ENCODE peak calls at places on chromosomes 11 and 22, in six cellular contexts. One of them, this sample, is unnamed.

GRCh38 chr11:35393093-35393492 is 26.3 kb downstream of the SLC1A2 start:
- DNase-seq in CD4-positive, alpha-beta T cell: no peak
- DNase-seq in tibial nerve: no peak
- DNase-seq in lung: no peak
- DNase-seq in transverse colon: no peak
- DNase-seq in fibroblast of pulmonary artery: no peak
- DNase-seq in this sample: no peak

GRCh38 chr22:38832005-38832978 is 11.5 kb downstream of the NPTXR start:
- DNase-seq in transverse colon: no peak
- DNase-seq in lung: no peak
- DNase-seq in fibroblast of pulmonary artery: no peak
- DNase-seq in CD4-positive, alpha-beta T cell: no peak
- DNase-seq in tibial nerve: no peak
- DNase-seq in this sample: no peak

GRCh38 chr11:41659990-41660389 is 200.5 kb upstream of the LRRC4C start:
- DNase-seq in lung: no peak
- DNase-seq in transverse colon: no peak
- DNase-seq in tibial nerve: no peak
- DNase-seq in CD4-positive, alpha-beta T cell: no peak
- DNase-seq in fibroblast of pulmonary artery: peak; percentile 25
- DNase-seq in this sample: no peak

GRCh38 chr11:49208006-49208721 is at the start of gene FOLH1:
- DNase-seq in fibroblast of pulmonary artery: peak; percentile 11
- DNase-seq in lung: peak; percentile 34
- DNase-seq in tibial nerve: peak; percentile 6
- DNase-seq in CD4-positive, alpha-beta T cell: no peak
- DNase-seq in transverse colon: no peak
- DNase-seq in this sample: no peak

GRCh38 chr11:68402355-68403031 is 58.1 kb upstream of the PPP6R3 start:
- DNase-seq in fibroblast of pulmonary artery: no peak
- DNase-seq in transverse colon: no peak
- DNase-seq in CD4-positive, alpha-beta T cell: no peak
- DNase-seq in tibial nerve: no peak
- DNase-seq in lung: no peak
- DNase-seq in this sample: no peak

GRCh38 chr22:43901976-43902643 is 10.3 kb upstream of the PNPLA5 start:
- DNase-seq in fibroblast of pulmonary artery: peak; percentile 64
- DNase-seq in transverse colon: no peak
- DNase-seq in CD4-positive, alpha-beta T cell: no peak
- DNase-seq in lung: no peak
- DNase-seq in tibial nerve: no peak
- DNase-seq in this sample: no peak

GRCh38 chr11:57146301-57146700 is 35.5 kb upstream of the LRRC55 start:
- DNase-seq in tibial nerve: no peak
- DNase-seq in lung: no peak
- DNase-seq in transverse colon: no peak
- DNase-seq in CD4-positive, alpha-beta T cell: no peak
- DNase-seq in fibroblast of pulmonary artery: no peak
- DNase-seq in this sample: no peak

GRCh38 chr11:1938343-1939005 is 8.7 kb upstream of the MRPL23 start:
- DNase-seq in transverse colon: no peak
- DNase-seq in tibial nerve: no peak
- DNase-seq in lung: no peak
- DNase-seq in fibroblast of pulmonary artery: no peak
- DNase-seq in CD4-positive, alpha-beta T cell: no peak
- DNase-seq in this sample: peak; percentile 16

GRCh38 chr22:44930016-44930710 is 79.6 kb downstream of the PHF21B start:
- DNase-seq in lung: no peak
- DNase-seq in fibroblast of pulmonary artery: no peak
- DNase-seq in CD4-positive, alpha-beta T cell: no peak
- DNase-seq in tibial nerve: no peak
- DNase-seq in transverse colon: no peak
- DNase-seq in this sample: no peak

GRCh38 chr22:19121631-19122142 is 525 bp downstream of the DGCR2 start:
- DNase-seq in fibroblast of pulmonary artery: no peak
- DNase-seq in CD4-positive, alpha-beta T cell: peak; percentile 11
- DNase-seq in tibial nerve: peak; percentile 21
- DNase-seq in lung: peak; percentile 69
- DNase-seq in transverse colon: peak; percentile 64
- DNase-seq in this sample: peak; percentile 39

GRCh38 chr11:122089111-122089510 is 26.9 kb downstream of the BLID start:
- DNase-seq in CD4-positive, alpha-beta T cell: no peak
- DNase-seq in transverse colon: no peak
- DNase-seq in lung: no peak
- DNase-seq in tibial nerve: no peak
- DNase-seq in fibroblast of pulmonary artery: no peak
- DNase-seq in this sample: no peak

GRCh38 chr11:58963551-58964075 is 24.3 kb downstream of the GLYATL1 start:
- DNase-seq in fibroblast of pulmonary artery: peak; percentile 74
- DNase-seq in CD4-positive, alpha-beta T cell: no peak
- DNase-seq in transverse colon: no peak
- DNase-seq in lung: no peak
- DNase-seq in tibial nerve: no peak
- DNase-seq in this sample: no peak

GRCh38 chr11:58957922-58958321 is 18.6 kb downstream of the GLYATL1 start:
- DNase-seq in lung: no peak
- DNase-seq in transverse colon: no peak
- DNase-seq in tibial nerve: no peak
- DNase-seq in fibroblast of pulmonary artery: no peak
- DNase-seq in CD4-positive, alpha-beta T cell: no peak
- DNase-seq in this sample: no peak

GRCh38 chr11:58958500-58958899 is 19.2 kb downstream of the GLYATL1 start:
- DNase-seq in transverse colon: peak; percentile 67
- DNase-seq in lung: no peak
- DNase-seq in fibroblast of pulmonary artery: no peak
- DNase-seq in CD4-positive, alpha-beta T cell: no peak
- DNase-seq in tibial nerve: peak; percentile 23
- DNase-seq in this sample: no peak
- TF ChIP-seq CTCF in transverse colon: peak; percentile 61
- TF ChIP-seq CTCF in lung: peak; percentile 17
- TF ChIP-seq CTCF in fibroblast of pulmonary artery: peak; percentile 26
- TF ChIP-seq CTCF in CD4-positive, alpha-beta T cell: peak; percentile 25
- TF ChIP-seq CTCF in tibial nerve: peak; percentile 33
- TF ChIP-seq CTCF in this sample: no peak

GRCh38 chr11:131924446-131925240 is 554.2 kb downstream of the NTM start:
- DNase-seq in tibial nerve: no peak
- DNase-seq in CD4-positive, alpha-beta T cell: no peak
- DNase-seq in fibroblast of pulmonary artery: peak; percentile 65
- DNase-seq in transverse colon: no peak
- DNase-seq in lung: no peak
- DNase-seq in this sample: no peak

GRCh38 chr11:131922220-131922619 is 551.8 kb downstream of the NTM start:
- DNase-seq in lung: no peak
- DNase-seq in tibial nerve: no peak
- DNase-seq in CD4-positive, alpha-beta T cell: no peak
- DNase-seq in fibroblast of pulmonary artery: no peak
- DNase-seq in transverse colon: no peak
- DNase-seq in this sample: no peak

GRCh38 chr11:131923309-131923708 is 552.9 kb downstream of the NTM start:
- DNase-seq in fibroblast of pulmonary artery: no peak
- DNase-seq in lung: no peak
- DNase-seq in tibial nerve: no peak
- DNase-seq in transverse colon: no peak
- DNase-seq in CD4-positive, alpha-beta T cell: no peak
- DNase-seq in this sample: no peak

GRCh38 chr11:131925829-131926228 is 555.4 kb downstream of the NTM start:
- DNase-seq in lung: no peak
- DNase-seq in CD4-positive, alpha-beta T cell: no peak
- DNase-seq in tibial nerve: no peak
- DNase-seq in transverse colon: no peak
- DNase-seq in fibroblast of pulmonary artery: no peak
- DNase-seq in this sample: no peak

DNA sequence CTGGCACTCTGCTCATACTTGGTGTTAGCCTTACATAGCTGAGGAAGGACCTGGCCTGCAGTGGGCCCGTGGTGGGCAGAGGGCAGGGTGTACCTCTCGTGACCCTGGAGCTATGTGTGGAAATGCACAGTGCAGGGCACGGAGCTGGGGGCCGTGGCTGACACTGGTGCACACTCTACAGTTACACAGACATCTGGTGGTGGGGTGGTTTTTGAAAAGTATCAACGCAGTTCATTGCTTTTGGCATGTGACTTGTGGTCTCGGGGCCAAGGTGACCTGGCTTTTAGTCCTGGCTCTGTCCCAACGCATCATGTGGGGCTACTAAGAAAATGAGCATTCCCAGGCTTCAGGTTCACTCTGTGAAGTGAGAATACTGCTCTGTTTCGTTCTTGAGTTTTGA is 553.6 kb downstream of the NTM start:
- DNase-seq in transverse colon: no peak
- DNase-seq in fibroblast of pulmonary artery: no peak
- DNase-seq in tibial nerve: no peak
- DNase-seq in CD4-positive, alpha-beta T cell: no peak
- DNase-seq in lung: no peak
- DNase-seq in this sample: no peak
- TF ChIP-seq CTCF in transverse colon: no peak
- TF ChIP-seq CTCF in fibroblast of pulmonary artery: no peak
- TF ChIP-seq CTCF in tibial nerve: no peak
- TF ChIP-seq CTCF in CD4-positive, alpha-beta T cell: no peak
- TF ChIP-seq CTCF in lung: no peak
- TF ChIP-seq CTCF in this sample: no peak

DNA sequence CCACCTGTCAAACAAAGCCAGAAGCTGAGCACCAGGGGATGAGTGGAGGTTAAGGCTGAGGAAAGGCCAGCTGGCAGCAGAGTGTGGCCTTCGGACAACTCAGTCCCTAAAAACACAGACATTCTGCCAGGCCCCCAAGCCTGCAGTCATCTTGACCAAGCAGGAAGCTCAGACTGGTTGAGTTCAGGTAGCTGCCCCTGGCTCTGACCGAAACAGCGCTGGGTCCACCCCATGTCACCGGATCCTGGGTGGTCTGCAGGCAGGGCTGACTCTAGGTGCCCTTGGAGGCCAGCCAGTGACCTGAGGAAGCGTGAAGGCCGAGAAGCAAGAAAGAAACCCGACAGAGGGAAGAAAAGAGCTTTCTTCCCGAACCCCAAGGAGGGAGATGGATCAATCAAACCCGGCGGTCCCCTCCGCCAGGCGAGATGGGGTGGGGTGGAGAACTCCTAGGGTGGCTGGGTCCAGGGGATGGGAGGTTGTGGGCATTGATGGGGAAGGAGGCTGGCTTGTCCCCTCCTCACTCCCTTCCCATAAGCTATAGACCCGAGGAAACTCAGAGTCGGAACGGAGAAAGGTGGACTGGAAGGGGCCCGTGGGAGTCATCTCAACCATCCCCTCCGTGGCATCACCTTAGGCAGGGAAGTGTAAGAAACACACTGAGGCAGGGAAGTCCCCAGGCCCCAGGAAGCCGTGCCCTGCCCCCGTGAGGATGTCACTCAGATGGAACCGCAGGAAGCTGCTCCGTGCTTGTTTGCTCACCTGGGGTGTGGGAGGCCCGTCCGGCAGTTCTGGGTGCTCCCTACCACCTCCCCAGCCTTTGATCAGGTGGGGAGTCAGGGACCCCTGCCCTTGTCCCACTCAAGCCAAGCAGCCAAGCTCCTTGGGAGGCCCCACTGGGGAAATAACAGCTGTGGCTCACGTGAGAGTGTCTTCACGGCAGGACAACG is 11.7 kb downstream of the CXCR5 start:
- DNase-seq in transverse colon: peak; percentile 59
- DNase-seq in lung: no peak
- DNase-seq in fibroblast of pulmonary artery: no peak
- DNase-seq in CD4-positive, alpha-beta T cell: peak; percentile 73
- DNase-seq in tibial nerve: no peak
- DNase-seq in this sample: no peak
- TF ChIP-seq CTCF in transverse colon: no peak
- TF ChIP-seq CTCF in lung: no peak
- TF ChIP-seq CTCF in fibroblast of pulmonary artery: no peak
- TF ChIP-seq CTCF in CD4-positive, alpha-beta T cell: no peak
- TF ChIP-seq CTCF in tibial nerve: no peak
- TF ChIP-seq CTCF in this sample: no peak

DNA sequence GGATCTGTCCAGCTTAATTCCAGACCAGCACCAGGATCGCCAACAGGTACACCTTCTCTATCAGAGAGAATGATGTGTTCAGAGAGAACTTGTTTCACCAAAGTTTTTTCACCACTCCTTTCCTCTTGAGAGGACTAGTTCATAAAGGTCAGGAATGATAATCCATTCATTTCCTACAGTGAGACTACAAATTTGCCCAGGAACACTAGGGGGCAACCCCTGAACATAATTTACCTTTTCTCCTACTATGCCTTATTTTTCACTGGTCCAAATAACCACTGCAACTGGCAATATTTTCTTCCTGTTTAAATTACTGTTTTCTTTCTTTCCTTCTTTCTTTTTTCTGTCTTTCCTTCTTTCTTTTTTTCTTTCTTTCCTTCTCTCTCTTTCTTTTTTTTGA is 22.5 kb downstream of the CAVIN3 start:
- DNase-seq in lung: no peak
- DNase-seq in transverse colon: no peak
- DNase-seq in fibroblast of pulmonary artery: no peak
- DNase-seq in CD4-positive, alpha-beta T cell: no peak
- DNase-seq in tibial nerve: peak; percentile 16
- DNase-seq in this sample: no peak
- TF ChIP-seq CTCF in lung: no peak
- TF ChIP-seq CTCF in transverse colon: peak; percentile 10
- TF ChIP-seq CTCF in fibroblast of pulmonary artery: peak; percentile 52
- TF ChIP-seq CTCF in CD4-positive, alpha-beta T cell: no peak
- TF ChIP-seq CTCF in tibial nerve: peak; percentile 11
- TF ChIP-seq CTCF in this sample: no peak

GRCh38 chr11:79427126-79427525 is 13.7 kb downstream of the TENM4 start:
- DNase-seq in lung: no peak
- DNase-seq in fibroblast of pulmonary artery: no peak
- DNase-seq in tibial nerve: no peak
- DNase-seq in CD4-positive, alpha-beta T cell: no peak
- DNase-seq in transverse colon: no peak
- DNase-seq in this sample: no peak

GRCh38 chr11:79434263-79434662 is 6.6 kb downstream of the TENM4 start:
- DNase-seq in transverse colon: no peak
- DNase-seq in tibial nerve: no peak
- DNase-seq in fibroblast of pulmonary artery: no peak
- DNase-seq in CD4-positive, alpha-beta T cell: no peak
- DNase-seq in lung: no peak
- DNase-seq in this sample: no peak

GRCh38 chr11:79431535-79431934 is 9.3 kb downstream of the TENM4 start:
- DNase-seq in fibroblast of pulmonary artery: no peak
- DNase-seq in CD4-positive, alpha-beta T cell: no peak
- DNase-seq in transverse colon: no peak
- DNase-seq in tibial nerve: no peak
- DNase-seq in lung: no peak
- DNase-seq in this sample: no peak

GRCh38 chr11:79428406-79428805 is 12.4 kb downstream of the TENM4 start:
- DNase-seq in tibial nerve: no peak
- DNase-seq in lung: no peak
- DNase-seq in transverse colon: no peak
- DNase-seq in CD4-positive, alpha-beta T cell: no peak
- DNase-seq in fibroblast of pulmonary artery: no peak
- DNase-seq in this sample: no peak

DNA sequence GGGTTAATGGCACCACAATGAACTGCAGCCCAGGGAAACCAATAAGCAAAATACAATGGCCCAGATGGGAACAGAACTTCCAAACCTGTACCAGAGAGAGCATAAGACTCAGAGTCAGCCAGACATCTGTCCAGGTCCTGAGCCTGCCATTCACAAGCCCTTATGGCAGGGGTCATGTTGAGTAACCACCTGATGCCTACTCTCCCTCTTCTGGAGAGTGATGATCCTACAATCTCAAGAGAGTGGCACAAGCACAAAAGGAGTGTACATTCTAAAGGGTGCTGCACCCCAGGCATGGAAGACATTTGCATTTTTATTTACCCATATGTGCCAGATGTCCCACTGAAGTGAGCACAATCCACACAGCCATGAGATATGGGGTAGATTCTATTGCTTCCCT is 10.6 kb downstream of the TENM4 start:
- DNase-seq in tibial nerve: no peak
- DNase-seq in transverse colon: no peak
- DNase-seq in lung: no peak
- DNase-seq in fibroblast of pulmonary artery: no peak
- DNase-seq in CD4-positive, alpha-beta T cell: no peak
- DNase-seq in this sample: no peak
- TF ChIP-seq CTCF in tibial nerve: no peak
- TF ChIP-seq CTCF in transverse colon: no peak
- TF ChIP-seq CTCF in lung: no peak
- TF ChIP-seq CTCF in fibroblast of pulmonary artery: no peak
- TF ChIP-seq CTCF in CD4-positive, alpha-beta T cell: no peak
- TF ChIP-seq CTCF in this sample: no peak

This sample was measured in mesothelial cell of epicardium.